ENCODE peak calls at places on chromosome 12, in six cellular contexts. Z is GM12878, D is cardiac muscle cell, E is breast epithelium, M is cardiac fibroblast, K is HFF-Myc. Q is an unnamed sample.

GRCh38 chr12:112294793-112295192 is 87.4 kb downstream of the HECTD4 start:
- DNase-seq in Z (no peak), D (peak; percentile 37), E (no peak), M (peak; percentile 41), K (no peak), Q (no peak)

GRCh38 chr12:1583421-1584078 is 10.8 kb downstream of the FBXL14 start:
- DNase-seq in Z (peak; percentile 77), D (peak; percentile 94), E (peak; percentile 51), M (peak; percentile 95), K (peak; percentile 74), Q (no peak)

GRCh38 chr12:57521475-57522018 is 1.1 kb upstream of the MBD6 start:
- DNase-seq in Z (no peak), D (peak; percentile 58), E (peak; percentile 70), M (no peak), K (no peak), Q (no peak)

GRCh38 chr12:11684393-11684792 is 34.9 kb downstream of the ETV6 start:
- DNase-seq in Z (no peak), D (no peak), E (no peak), M (peak; percentile 53), K (no peak), Q (no peak)

GRCh38 chr12:123996581-123996980 is 23.6 kb downstream of the ZNF664 start:
- DNase-seq in Z (no peak), D (no peak), E (no peak), M (no peak), K (no peak), Q (no peak)

GRCh38 chr12:104108755-104109445 is 29.1 kb downstream of the NFYB start:
- DNase-seq in Z (peak; percentile 55), D (peak; percentile 82), E (peak; percentile 69), M (peak; percentile 88), K (peak; percentile 75), Q (peak; percentile 60)

GRCh38 chr12:62738105-62738504 is 196.8 kb downstream of the PPM1H start:
- DNase-seq in Z (no peak), D (no peak), E (no peak), M (peak; percentile 37), K (no peak), Q (no peak)

GRCh38 chr12:54300732-54301427 is at the start of gene NFE2:
- DNase-seq in Z (no peak), D (peak; percentile 83), E (no peak), M (peak; percentile 52), K (peak; percentile 50), Q (no peak)

GRCh38 chr12:116876151-116876869 is 4.9 kb downstream of the HRK start:
- DNase-seq in Z (no peak), D (peak; percentile 62), E (no peak), M (no peak), K (no peak), Q (no peak)

GRCh38 chr12:3453947-3454675 is 36.9 kb upstream of the PRMT8 start:
- DNase-seq in Z (no peak), D (peak; percentile 41), E (no peak), M (peak; percentile 41), K (peak; percentile 27), Q (peak; percentile 31)

GRCh38 chr12:11344504-11344903 is 34.3 kb upstream of the PRB4 start:
- DNase-seq in Z (no peak), D (no peak), E (no peak), M (no peak), K (no peak), Q (no peak)

GRCh38 chr12:51391047-51391837 is at the start of gene GALNT6:
- DNase-seq in Z (no peak), D (no peak), E (no peak), M (no peak), K (no peak), Q (no peak)

GRCh38 chr12:124569375-124570148 is 2.1 kb upstream of the NCOR2 start:
- DNase-seq in Z (no peak), D (no peak), E (no peak), M (no peak), K (no peak), Q (no peak)

GRCh38 chr12:124175731-124176130 is 119.2 kb upstream of the RFLNA start:
- DNase-seq in Z (no peak), D (no peak), E (no peak), M (no peak), K (no peak), Q (no peak)

GRCh38 chr12:89882051-89882450 is 173.4 kb upstream of the ATP2B1 start:
- DNase-seq in Z (peak; percentile 55), D (peak; percentile 35), E (no peak), M (peak; percentile 27), K (no peak), Q (peak; percentile 81)

GRCh38 chr12:53101266-53101665 is 2.0 kb upstream of the SOAT2 start:
- DNase-seq in Z (no peak), D (no peak), E (no peak), M (no peak), K (no peak), Q (no peak)

GRCh38 chr12:110689002-110689600 is at the start of gene HVCN1:
- DNase-seq in Z (no peak), D (peak; percentile 55), E (no peak), M (no peak), K (no peak), Q (no peak)

GRCh38 chr12:57832966-57833365 is 13.6 kb downstream of the CTDSP2 start:
- DNase-seq in Z (no peak), D (no peak), E (no peak), M (peak; percentile 31), K (no peak), Q (no peak)

GRCh38 chr12:17197971-17198370 is 592.0 kb upstream of the LMO3 start:
- DNase-seq in Z (no peak), D (no peak), E (no peak), M (no peak), K (no peak), Q (no peak)

GRCh38 chr12:69105101-69105613 is 134.2 kb upstream of the CPSF6 start:
- DNase-seq in Z (no peak), D (no peak), E (no peak), M (no peak), K (no peak), Q (no peak)

GRCh38 chr12:52612431-52613290 is 5.7 kb downstream of the KRT73 start:
- DNase-seq in Z (no peak), D (no peak), E (no peak), M (no peak), K (no peak), Q (no peak)

GRCh38 chr12:111529424-111530368 is 69.4 kb downstream of the ATXN2 start:
- DNase-seq in Z (peak; percentile 24), D (peak; percentile 71), E (no peak), M (peak; percentile 70), K (peak; percentile 4), Q (peak; percentile 4)

GRCh38 chr12:132115500-132115899 is 28.6 kb downstream of the DDX51 start:
- DNase-seq in Z (no peak), D (no peak), E (no peak), M (no peak), K (no peak), Q (no peak)

GRCh38 chr12:12048266-12048665 is 22.5 kb upstream of the BCL2L14 start:
- DNase-seq in Z (no peak), D (no peak), E (no peak), M (no peak), K (no peak), Q (no peak)

GRCh38 chr12:29072631-29073030 is 76.4 kb upstream of the FAR2 start:
- DNase-seq in Z (no peak), D (no peak), E (no peak), M (peak; percentile 9), K (no peak), Q (peak; percentile 27)

GRCh38 chr12:750356-751191 is 1.8 kb upstream of the WNK1 start:
- DNase-seq in Z (no peak), D (no peak), E (no peak), M (no peak), K (no peak), Q (no peak)

GRCh38 chr12:106248177-106248848 is 493 bp upstream of the CKAP4 start:
- DNase-seq in Z (no peak), D (peak; percentile 90), E (peak; percentile 56), M (peak; percentile 87), K (no peak), Q (no peak)

GRCh38 chr12:10395390-10395998 is 5.7 kb upstream of the KLRK1 start:
- DNase-seq in Z (peak; percentile 60), D (peak; percentile 87), E (peak; percentile 69), M (peak; percentile 78), K (peak; percentile 79), Q (peak; percentile 85)

GRCh38 chr12:39393890-39394289 is 49.0 kb downstream of the KIF21A start:
- DNase-seq in Z (no peak), D (no peak), E (no peak), M (no peak), K (no peak), Q (no peak)

GRCh38 chr12:79685068-79685467 is 5.7 kb downstream of the PAWR start:
- DNase-seq in Z (no peak), D (peak; percentile 27), E (no peak), M (peak; percentile 78), K (no peak), Q (no peak)

GRCh38 chr12:132560421-132560830 is 50.0 kb downstream of the LRCOL1 start:
- DNase-seq in Z (no peak), D (no peak), E (no peak), M (no peak), K (no peak), Q (no peak)

GRCh38 chr12:7130791-7131501 is 775 bp downstream of the CLSTN3 start:
- DNase-seq in Z (no peak), D (peak; percentile 54), E (peak; percentile 53), M (peak; percentile 35), K (no peak), Q (no peak)
- H3K4me3 ChIP-seq in Z (peak overlapping the region; percentile 85), D (peak overlapping the region; percentile 44), E (peak overlapping the region; percentile 48), M (peak overlapping the region; percentile 75), K (peak overlapping the region; percentile 53), Q (peak overlapping the region; percentile 56)

GRCh38 chr12:6493580-6494350 is at the start of gene NCAPD2:
- DNase-seq in Z (peak; percentile 88), D (peak; percentile 96), E (peak; percentile 95), M (peak; percentile 96), K (peak; percentile 87), Q (peak; percentile 74)
- TF ChIP-seq CTCF in Z (no peak), D (no peak), E (peak; percentile 54), M (peak; percentile 27), K (no peak), Q (no peak)

GRCh38 chr12:24852420-24852819 is 96.5 kb downstream of the BCAT1 start:
- DNase-seq in Z (no peak), D (no peak), E (no peak), M (peak; percentile 33), K (no peak), Q (no peak)
- H3K4me3 ChIP-seq in Z (no peak overlapping the region), D (no peak overlapping the region), E (no peak overlapping the region), M (no peak overlapping the region), K (no peak overlapping the region), Q (no peak overlapping the region)

DNA sequence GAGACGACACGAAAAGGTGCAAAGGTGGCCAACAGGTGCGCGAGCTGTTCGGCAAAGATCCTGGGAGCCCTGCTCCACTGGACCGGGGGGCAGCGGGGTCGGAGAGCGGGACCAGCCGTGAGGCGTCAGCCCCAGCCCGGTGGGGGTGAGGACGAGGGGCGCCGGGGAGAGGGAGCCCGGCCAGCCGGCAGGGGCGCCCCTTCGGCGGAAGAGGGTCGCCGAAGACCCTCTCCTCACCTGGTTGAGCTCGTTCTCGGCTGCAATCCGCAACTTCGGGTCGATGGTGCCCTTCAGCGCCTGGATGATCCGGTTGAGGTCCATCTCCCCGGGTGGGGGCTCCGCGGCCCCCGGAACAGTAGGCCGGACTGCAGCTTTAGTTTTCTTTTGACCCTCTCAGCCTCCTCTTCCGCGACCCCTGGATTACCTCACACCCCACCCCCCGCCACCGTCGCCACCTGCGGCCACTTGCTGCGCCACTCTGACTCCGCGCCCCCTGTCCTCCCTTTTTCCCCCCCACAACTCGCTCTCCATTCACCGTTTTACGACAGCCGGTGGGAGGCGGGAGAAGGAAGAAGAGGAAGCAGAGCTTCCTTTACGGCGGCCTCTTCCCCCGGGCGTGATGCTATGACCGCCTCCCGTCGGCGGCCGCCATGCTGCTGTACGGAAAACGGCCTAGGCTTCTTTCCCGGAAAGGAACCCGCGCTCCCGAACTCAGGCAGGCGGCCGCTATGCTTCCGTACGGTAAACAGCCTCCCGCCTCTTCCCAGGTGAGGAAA is at the start of gene IPO8:
- DNase-seq in Z (peak; percentile 35), D (peak; percentile 96), E (peak; percentile 85), M (peak; percentile 92), K (peak; percentile 69), Q (peak; percentile 58)
- TF ChIP-seq CTCF in Z (peak; percentile 18), D (peak; percentile 36), E (no peak), M (peak; percentile 25), K (peak; percentile 21), Q (peak; percentile 21)